ENCODE peak calls at places on chromosomes 16 and 17, in nine cellular contexts. B is uterus, G is ascending aorta, M is gastrocnemius medialis, Q is left ventricle myocardium inferior, W is cardiac muscle cell, T is colonic mucosa, X is fibroblast of the aortic adventitia, O is epithelial cell of esophagus. R is an unnamed sample.
A peak's percentile ranks its signal among the peaks of the same experiment; 100 is the strongest.

GRCh38 chr17:48728232-48729231 is at the start of gene HOXB13:
- DNase-seq in B (no peak), G (no peak), M (no peak), Q (peak; percentile 32), W (peak; percentile 47), T (peak; percentile 95), X (peak; percentile 27), O (no peak), R (no peak)

GRCh38 chr17:1067282-1067956 is 70.5 kb downstream of the TIMM22 start:
- DNase-seq in B (no peak), G (no peak), M (no peak), Q (peak; percentile 40), W (peak; percentile 68), T (no peak), X (no peak), O (peak; percentile 96), R (no peak)

GRCh38 chr16:21100447-21100846 is 50.2 kb downstream of the DNAH3 start:
- DNase-seq in B (no peak), G (no peak), M (no peak), Q (no peak), W (peak; percentile 75), T (no peak), X (peak; percentile 48), O (peak; percentile 57), R (no peak)

GRCh38 chr17:73802314-73802713 is 158.1 kb upstream of the SDK2 start:
- DNase-seq in B (no peak), G (peak; percentile 12), M (no peak), Q (no peak), W (no peak), T (no peak), X (no peak), O (no peak), R (no peak)

GRCh38 chr17:58005031-58005727 is 1.9 kb downstream of the SRSF1 start:
- DNase-seq in B (no peak), G (no peak), M (no peak), Q (no peak), W (no peak), T (peak; percentile 24), X (no peak), O (peak; percentile 37), R (no peak)

GRCh38 chr17:78562734-78563133 is 14.5 kb downstream of the DNAH17 start:
- DNase-seq in B (no peak), G (no peak), M (no peak), Q (no peak), W (no peak), T (no peak), X (no peak), O (no peak), R (no peak)

GRCh38 chr17:74126959-74127358 is 76.5 kb upstream of the RPL38 start:
- DNase-seq in B (no peak), G (no peak), M (no peak), Q (no peak), W (no peak), T (no peak), X (no peak), O (no peak), R (no peak)

GRCh38 chr16:11748023-11748403 is 5.4 kb upstream of the TXNDC11 start:
- DNase-seq in B (no peak), G (no peak), M (no peak), Q (no peak), W (no peak), T (no peak), X (no peak), O (no peak), R (no peak)

GRCh38 chr17:42509916-42510315 is 26.1 kb upstream of the NAGLU start:
- DNase-seq in B (no peak), G (no peak), M (no peak), Q (no peak), W (no peak), T (no peak), X (no peak), O (no peak), R (no peak)

GRCh38 chr16:3487521-3488410 is 7.5 kb downstream of the C16orf90 start:
- DNase-seq in B (no peak), G (no peak), M (no peak), Q (no peak), W (no peak), T (no peak), X (no peak), O (no peak), R (no peak)

GRCh38 chr16:19967963-19968362 is 83.3 kb upstream of the GPRC5B start:
- DNase-seq in B (no peak), G (no peak), M (no peak), Q (no peak), W (no peak), T (no peak), X (no peak), O (no peak), R (no peak)

GRCh38 chr16:53098526-53099317 is 43.9 kb downstream of the CHD9 start:
- DNase-seq in B (peak; percentile 94), G (peak; percentile 95), M (peak; percentile 97), Q (peak; percentile 89), W (peak; percentile 99), T (peak; percentile 75), X (peak; percentile 97), O (peak; percentile 71), R (peak; percentile 96)

GRCh38 chr17:16419929-16420271 is 4.5 kb downstream of the TRPV2 start:
- DNase-seq in B (no peak), G (no peak), M (no peak), Q (no peak), W (peak; percentile 67), T (no peak), X (no peak), O (peak; percentile 51), R (no peak)

GRCh38 chr16:726438-727290 is at the start of the genes CCDC78 and HAGHL:
- DNase-seq in B (no peak), G (no peak), M (no peak), Q (peak; percentile 67), W (peak; percentile 56), T (peak; percentile 80), X (no peak), O (peak; percentile 55), R (no peak)

GRCh38 chr16:67445913-67446907 is 15.3 kb downstream of the HSD11B2 start:
- DNase-seq in B (peak; percentile 74), G (no peak), M (no peak), Q (peak; percentile 63), W (peak; percentile 80), T (peak; percentile 80), X (no peak), O (no peak), R (no peak)
- TF ChIP-seq CTCF in B (no peak), G (no peak), M (no peak), Q (peak; percentile 13), W (peak; percentile 24), T (no peak), X (no peak), O (no peak), R (no peak)

GRCh38 chr16:85462405-85463227 is 150.5 kb upstream of the GSE1 start:
- DNase-seq in B (peak; percentile 64), G (no peak), M (no peak), Q (peak; percentile 53), W (peak; percentile 32), T (no peak), X (no peak), O (no peak), R (no peak)
- H3K4me3 ChIP-seq in B (peak overlapping the region; percentile 24), G (peak overlapping the region; percentile 51), M (peak overlapping the region; percentile 42), Q (peak overlapping the region; percentile 60), W (peak overlapping the region; percentile 29), T (peak overlapping the region; percentile 2), X (peak overlapping the region; percentile 54), O (no peak overlapping the region), R (peak overlapping the region; percentile 70)

GRCh38 chr16:67399218-67399733 is 6.0 kb upstream of the TPPP3 start:
- DNase-seq in B (no peak), G (no peak), M (no peak), Q (no peak), W (peak; percentile 33), T (peak; percentile 53), X (no peak), O (peak; percentile 36), R (no peak)
- TF ChIP-seq CTCF in B (peak; percentile 66), G (peak; percentile 65), M (peak; percentile 34), Q (peak; percentile 84), W (peak; percentile 81), T (peak; percentile 78), X (peak; percentile 60), O (peak; percentile 56), R (peak; percentile 31)

DNA sequence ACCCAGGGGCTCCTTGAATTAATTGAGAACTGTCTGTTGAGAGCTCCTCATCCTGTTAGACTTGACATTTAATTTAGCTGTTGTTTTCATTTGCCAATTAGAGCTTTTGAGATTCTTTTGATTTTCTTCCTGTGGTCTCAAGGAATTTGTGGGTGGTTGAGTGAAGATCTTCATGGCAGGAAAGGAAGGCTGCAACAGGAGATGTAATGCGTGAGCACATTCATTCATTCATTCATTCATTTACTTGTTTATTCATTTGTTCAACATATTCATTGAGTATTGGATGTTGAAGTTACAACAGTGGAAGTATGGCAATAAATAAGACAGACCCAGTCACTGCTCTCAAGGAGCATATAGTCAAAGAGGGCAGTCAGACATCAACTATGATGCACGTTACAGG is 117.7 kb downstream of the PRKCB start:
- DNase-seq in B (no peak), G (no peak), M (no peak), Q (no peak), W (no peak), T (no peak), X (no peak), O (no peak), R (no peak)
- H3K4me3 ChIP-seq in B (no peak overlapping the region), G (no peak overlapping the region), M (no peak overlapping the region), Q (no peak overlapping the region), W (no peak overlapping the region), T (no peak overlapping the region), X (no peak overlapping the region), O (no peak overlapping the region), R (no peak overlapping the region)

GRCh38 chr17:81392909-81393654 is 2.2 kb upstream of the BAHCC1 start:
- DNase-seq in B (no peak), G (no peak), M (no peak), Q (peak; percentile 48), W (no peak), T (no peak), X (no peak), O (no peak), R (no peak)

GRCh38 chr17:81395600-81396277 is 482 bp downstream of the BAHCC1 start:
- DNase-seq in B (no peak), G (no peak), M (no peak), Q (no peak), W (no peak), T (no peak), X (no peak), O (no peak), R (no peak)

GRCh38 chr17:81393684-81394376 is 1.4 kb upstream of the BAHCC1 start:
- DNase-seq in B (peak; percentile 100), G (peak; percentile 100), M (peak; percentile 100), Q (peak; percentile 100), W (peak; percentile 100), T (peak; percentile 100), X (peak; percentile 100), O (peak; percentile 100), R (peak; percentile 100)

GRCh38 chr17:81394831-81395599 is at the start of gene BAHCC1:
- DNase-seq in B (peak; percentile 100), G (peak; percentile 100), M (peak; percentile 100), Q (peak; percentile 100), W (peak; percentile 100), T (peak; percentile 100), X (peak; percentile 100), O (peak; percentile 100), R (peak; percentile 100)

DNA sequence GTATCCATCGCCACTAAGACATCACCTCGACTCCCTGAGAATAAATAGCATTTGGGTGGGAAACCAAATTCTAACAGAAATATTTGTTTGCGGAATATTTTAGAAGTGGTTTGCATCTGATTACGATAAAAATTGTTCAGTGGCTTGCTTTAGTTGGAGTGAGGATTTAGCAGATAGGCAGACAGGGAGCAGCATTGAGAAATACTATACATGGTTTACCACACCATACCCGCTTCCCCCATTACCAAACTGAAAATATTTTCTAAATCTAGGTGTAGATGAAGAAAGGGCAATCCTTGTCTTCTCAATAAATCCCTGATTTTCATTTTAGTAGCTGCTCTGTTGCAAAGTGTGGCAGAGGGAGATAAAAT is 895 bp upstream of the BAHCC1 start:
- DNase-seq in B (no peak), G (no peak), M (no peak), Q (no peak), W (no peak), T (no peak), X (no peak), O (no peak), R (no peak)
- TF ChIP-seq CTCF in B (no peak), G (no peak), M (no peak), Q (no peak), W (no peak), T (no peak), X (no peak), O (no peak), R (no peak)

R was measured in coronary artery.